ENCODE peak calls at places on chromosomes 3 and 15, in five cellular contexts. I is IMR-90, P is AG04450, H is neural progenitor cell, Y is OCI-LY7. C is an unnamed sample.

GRCh38 chr15:85563328-85563727 is 182.9 kb downstream of the AKAP13 start:
- DNase-seq in I (peak), Y (no peak), P (no peak), H (peak), C (no peak)

GRCh38 chr15:80967451-80967850 is 22.2 kb downstream of the MESD start:
- DNase-seq in H (peak), Y (no peak), P (peak), I (peak), C (no peak)

GRCh38 chr15:42137461-42138261 is 18.8 kb downstream of the PLA2G4F start:
- DNase-seq in H (peak), I (peak), Y (peak), P (no peak), C (peak)

GRCh38 chr15:86515625-86516024 is 436.0 kb downstream of the AGBL1 start:
- DNase-seq in P (no peak), H (no peak), I (no peak), Y (no peak), C (no peak)

GRCh38 chr15:79724312-79724711 is 172.5 kb downstream of the MTHFS start:
- DNase-seq in P (no peak), H (no peak), Y (no peak), I (peak), C (no peak)

GRCh38 chr3:182252802-182253201 is 540.5 kb upstream of the ATP11B start:
- DNase-seq in Y (no peak), P (no peak), I (no peak), H (no peak), C (no peak)

GRCh38 chr3:43243590-43244587 is 42.5 kb upstream of the SNRK start:
- DNase-seq in P (no peak), I (no peak), H (no peak), Y (no peak), C (no peak)

GRCh38 chr15:64197425-64197824 is 34.6 kb upstream of the PPIB start:
- DNase-seq in P (no peak), I (no peak), H (no peak), Y (no peak), C (no peak)

GRCh38 chr15:92527197-92527596 is 128.4 kb downstream of the FAM174B start:
- DNase-seq in Y (no peak), P (no peak), H (no peak), I (no peak), C (no peak)

GRCh38 chr15:68418611-68419161 is 13.3 kb downstream of the ITGA11 start:
- DNase-seq in P (peak), I (peak), Y (no peak), H (no peak), C (no peak)

GRCh38 chr15:39100106-39100505 is 480.8 kb upstream of the THBS1 start:
- DNase-seq in Y (no peak), H (no peak), I (peak), P (no peak), C (no peak)

GRCh38 chr3:178193846-178194245 is 342.4 kb upstream of the KCNMB2 start:
- DNase-seq in Y (no peak), I (no peak), H (no peak), P (no peak), C (no peak)

GRCh38 chr3:182605882-182606611 is 187.3 kb upstream of the ATP11B start:
- DNase-seq in H (no peak), P (no peak), Y (no peak), I (no peak), C (no peak)

GRCh38 chr15:83284563-83285283 is at the start of gene BNC1:
- DNase-seq in H (peak), P (no peak), Y (no peak), I (no peak), C (peak)

GRCh38 chr15:73325191-73325980 is 43.4 kb downstream of the HCN4 start:
- DNase-seq in H (no peak), P (no peak), I (no peak), Y (peak), C (peak)

GRCh38 chr15:41283653-41284424 is 48.6 kb downstream of the OIP5 start:
- DNase-seq in H (peak), Y (peak), I (peak), P (peak), C (peak)

GRCh38 chr15:78051622-78052405 is 25.7 kb downstream of the TBC1D2B start:
- DNase-seq in I (peak), H (no peak), Y (peak), P (no peak), C (no peak)

GRCh38 chr3:43996379-43997301 is 245.0 kb upstream of the TOPAZ1 start:
- DNase-seq in Y (peak), I (no peak), H (peak), P (no peak), C (peak)

GRCh38 chr15:64934023-64934422 is 22.3 kb downstream of the ANKDD1A start:
- DNase-seq in P (no peak), I (no peak), Y (no peak), H (no peak), C (no peak)

GRCh38 chr3:133955892-133956291 is 60.2 kb upstream of the RAB6B start:
- DNase-seq in I (no peak), P (no peak), Y (no peak), H (no peak), C (no peak)

GRCh38 chr15:65028338-65028737 is 1.1 kb downstream of the MTFMT start:
- DNase-seq in H (no peak), Y (peak), I (no peak), P (no peak), C (no peak)

GRCh38 chr3:156150434-156151066 is 30.2 kb downstream of the KCNAB1 start:
- DNase-seq in I (peak), Y (peak), H (peak), P (peak), C (peak)

GRCh38 chr3:99633887-99634558 is 4.4 kb upstream of the COL8A1 start:
- DNase-seq in Y (no peak), P (no peak), H (no peak), I (no peak), C (no peak)

GRCh38 chr3:114942773-114943172 is 204.3 kb downstream of the ZBTB20 start:
- DNase-seq in I (no peak), P (no peak), Y (no peak), H (no peak), C (no peak)

GRCh38 chr3:169509780-169510179 is 153.7 kb downstream of the MECOM start:
- DNase-seq in Y (no peak), P (no peak), I (no peak), H (no peak), C (no peak)

GRCh38 chr3:141955163-141955562 is 78.7 kb downstream of the ATP1B3 start:
- DNase-seq in Y (no peak), I (peak), P (no peak), H (peak), C (no peak)

GRCh38 chr15:59349715-59350420 is 22.8 kb downstream of the MYO1E start:
- DNase-seq in P (peak), H (no peak), I (peak), Y (no peak), C (peak)

GRCh38 chr3:172138792-172139507 is 99.6 kb downstream of the FNDC3B start:
- DNase-seq in I (peak), H (no peak), Y (no peak), P (no peak), C (no peak)

GRCh38 chr3:3110299-3110630 is at the start of gene IL5RA:
- DNase-seq in Y (no peak), P (no peak), H (peak), I (no peak), C (no peak)

GRCh38 chr3:9778518-9779129 is 8.9 kb upstream of the CAMK1 start:
- DNase-seq in Y (no peak), H (no peak), I (no peak), P (no peak), C (no peak)

GRCh38 chr3:133856316-133856715 is 39.4 kb downstream of the RAB6B start:
- DNase-seq in I (peak), Y (no peak), H (no peak), P (no peak), C (no peak)

GRCh38 chr15:78347586-78348543 is 7.7 kb downstream of the CRABP1 start:
- DNase-seq in I (no peak), Y (no peak), P (no peak), H (peak), C (no peak)

GRCh38 chr15:91984006-91984405 is 130.5 kb downstream of the SLCO3A1 start:
- DNase-seq in Y (no peak), H (no peak), I (no peak), P (no peak), C (no peak)

GRCh38 chr3:29898609-29899008 is 617.7 kb downstream of the RBMS3 start:
- DNase-seq in H (no peak), P (no peak), I (no peak), Y (no peak), C (no peak)

GRCh38 chr3:189071452-189071851 is 100.3 kb upstream of the TPRG1 start:
- DNase-seq in I (no peak), H (no peak), P (no peak), Y (no peak), C (no peak)

GRCh38 chr3:72348357-72348756 is 499.9 kb downstream of the SHQ1 start:
- DNase-seq in I (no peak), P (no peak), Y (no peak), H (no peak), C (no peak)

GRCh38 chr3:72345237-72345878 is 502.9 kb downstream of the SHQ1 start:
- DNase-seq in H (no peak), P (no peak), Y (no peak), I (no peak), C (no peak)

GRCh38 chr3:72345980-72346379 is 502.3 kb downstream of the SHQ1 start:
- DNase-seq in P (no peak), I (no peak), H (no peak), Y (no peak), C (no peak)

GRCh38 chr3:72346526-72346926 is 501.7 kb downstream of the SHQ1 start:
- DNase-seq in H (no peak), P (peak), I (peak), Y (no peak), C (no peak)

GRCh38 chr3:72347819-72348319 is 500.4 kb downstream of the SHQ1 start:
- DNase-seq in I (no peak), Y (no peak), P (peak), H (peak), C (no peak)
- TF ChIP-seq CTCF in I (no peak), Y (no peak), P (no peak), H (peak), C (peak)

GRCh38 chr3:12098400-12098799 is 60.3 kb downstream of the TIMP4 start:
- DNase-seq in Y (no peak), P (no peak), I (no peak), H (no peak), C (no peak)
- TF ChIP-seq CTCF in Y (no peak), P (no peak), I (no peak), H (no peak), C (no peak)

GRCh38 chr3:14119166-14119510 is 5.5 kb downstream of the CHCHD4 start:
- DNase-seq in H (no peak), Y (no peak), P (no peak), I (no peak), C (no peak)

GRCh38 chr3:14110699-14111098 is 14.0 kb downstream of the CHCHD4 start:
- DNase-seq in P (no peak), Y (no peak), H (no peak), I (no peak), C (no peak)

GRCh38 chr3:14118400-14119165 is 6.1 kb downstream of the CHCHD4 start:
- DNase-seq in P (no peak), Y (no peak), H (no peak), I (peak), C (no peak)

GRCh38 chr3:14117468-14118399 is 6.9 kb downstream of the CHCHD4 start:
- DNase-seq in P (no peak), H (no peak), I (no peak), Y (no peak), C (no peak)

GRCh38 chr3:14113964-14114667 is 10.6 kb downstream of the CHCHD4 start:
- DNase-seq in H (peak), Y (no peak), I (no peak), P (no peak), C (no peak)
- TF ChIP-seq CTCF in H (peak), Y (peak), I (peak), P (peak), C (no peak)

GRCh38 chr3:107430214-107431047 is 53.2 kb downstream of the CCDC54 start:
- DNase-seq in I (peak), Y (no peak), H (peak), P (no peak), C (peak)
- TF ChIP-seq CTCF in I (no peak), Y (peak), H (no peak), P (no peak), C (no peak)

DNA sequence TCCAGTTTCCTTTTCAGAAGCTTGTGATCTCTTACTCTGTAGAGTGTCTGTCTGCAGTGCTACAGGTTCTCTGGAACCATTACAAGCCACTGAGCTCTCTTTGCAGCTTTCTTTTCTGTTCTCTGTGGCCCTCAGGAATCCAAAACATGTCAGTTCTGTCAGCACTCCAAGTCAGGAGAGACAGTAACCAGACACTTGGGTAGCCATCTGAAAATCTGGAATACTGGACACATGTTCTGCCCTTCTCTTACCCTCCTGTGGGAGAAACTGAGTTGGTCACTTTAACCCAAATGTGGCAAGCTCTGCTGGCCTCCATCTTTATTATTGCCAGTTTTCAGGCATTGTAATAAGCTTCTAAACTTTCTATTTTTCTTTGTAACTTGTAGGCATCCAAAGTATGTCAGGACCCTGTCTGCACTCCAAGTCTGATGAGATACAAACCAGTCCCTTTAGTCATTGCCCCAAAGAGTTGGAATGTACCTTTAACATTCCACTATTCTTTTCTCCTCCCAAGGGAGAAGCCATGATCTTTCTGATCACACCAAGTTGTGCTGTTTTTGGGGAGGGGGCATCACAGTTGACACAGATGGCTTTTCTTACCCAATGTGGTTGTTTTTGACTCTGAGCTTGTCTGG is 183.7 kb downstream of the DPH6 start:
- DNase-seq in I (peak), P (no peak), Y (no peak), H (no peak), C (no peak)
- TF ChIP-seq CTCF in I (no peak), P (no peak), Y (no peak), H (no peak), C (no peak)

GRCh38 chr15:27530994-27531393 is 560.0 kb downstream of the GABRG3 start:
- DNase-seq in Y (no peak), I (no peak), P (no peak), H (no peak), C (no peak)

GRCh38 chr15:27532358-27532757 is 561.4 kb downstream of the GABRG3 start:
- DNase-seq in P (no peak), I (no peak), H (no peak), Y (no peak), C (no peak)

GRCh38 chr15:27527490-27528067 is 556.6 kb downstream of the GABRG3 start:
- DNase-seq in Y (no peak), P (no peak), I (no peak), H (peak), C (no peak)
- TF ChIP-seq CTCF in Y (no peak), P (no peak), I (no peak), H (peak), C (no peak)

GRCh38 chr3:148379763-148380162 is 317.9 kb upstream of the AGTR1 start:
- DNase-seq in H (peak), P (peak), I (peak), Y (peak), C (peak)
- TF ChIP-seq CTCF in H (peak), P (peak), I (peak), Y (peak), C (peak)

GRCh38 chr15:67164811-67165652 is 89.4 kb downstream of the AAGAB start:
- DNase-seq in I (peak), Y (no peak), H (peak), P (no peak), C (no peak)
- TF ChIP-seq CTCF in I (no peak), Y (no peak), H (peak), P (no peak), C (no peak)

GRCh38 chr3:52024765-52025452 is 29.2 kb upstream of the RPL29 start:
- DNase-seq in H (no peak), I (no peak), P (no peak), Y (no peak), C (no peak)
- TF ChIP-seq CTCF in H (no peak), I (no peak), P (no peak), Y (no peak), C (no peak)

GRCh38 chr3:53350652-53351051 is 3.3 kb upstream of the DCP1A start:
- DNase-seq in P (no peak), H (peak), I (peak), Y (peak), C (no peak)
- TF ChIP-seq CTCF in P (no peak), H (peak), I (peak), Y (peak), C (peak)

C was measured in GM10248.